ENCODE peak calls at places on chromosomes 2 and 18, in ten cellular contexts. Y, L, I, N, B, X, Q, G, U and S are unnamed samples.

GRCh38 chr2:41109744-41110143 is 657.9 kb upstream of the SLC8A1 start:
- DNase-seq in I (no peak), Y (no peak), U (no peak), N (no peak), L (no peak), Q (no peak), G (no peak), B (no peak), X (no peak), S (no peak)

GRCh38 chr2:6945087-6945813 is 28.0 kb downstream of the RNF144A start:
- DNase-seq in Q (peak), N (no peak), Y (no peak), B (no peak), I (no peak), X (no peak), G (no peak), U (no peak), L (no peak), S (no peak)

GRCh38 chr2:224086226-224086911 is 47.3 kb upstream of the SERPINE2 start:
- DNase-seq in X (no peak), G (no peak), B (peak), Q (peak), L (no peak), U (peak), Y (peak), I (peak), N (no peak), S (peak)

GRCh38 chr2:200239216-200239615 is 67.3 kb upstream of the SPATS2L start:
- DNase-seq in B (no peak), Q (no peak), G (no peak), N (peak), U (no peak), X (no peak), L (no peak), Y (no peak), I (no peak), S (no peak)

GRCh38 chr2:67516899-67517530 is 119.9 kb downstream of the ETAA1 start:
- DNase-seq in U (no peak), I (no peak), L (no peak), G (no peak), B (no peak), Y (no peak), N (no peak), X (no peak), Q (no peak), S (peak)

GRCh38 chr18:74623047-74623816 is 25.6 kb downstream of the ZNF407 start:
- DNase-seq in G (no peak), Q (peak), U (peak), B (peak), N (no peak), Y (no peak), I (no peak), X (no peak), L (no peak), S (no peak)

GRCh38 chr2:135890149-135890548 is 13.9 kb upstream of the MCM6 start:
- DNase-seq in N (no peak), X (no peak), I (no peak), U (no peak), G (no peak), L (no peak), Q (no peak), B (no peak), Y (no peak), S (no peak)

GRCh38 chr18:69257861-69258458 is 142.7 kb upstream of the DOK6 start:
- DNase-seq in L (no peak), Y (no peak), N (no peak), X (no peak), Q (peak), G (no peak), I (no peak), U (no peak), B (no peak), S (no peak)

GRCh38 chr18:57533399-57533884 is 53.1 kb downstream of the FECH start:
- DNase-seq in B (no peak), L (no peak), U (no peak), Y (no peak), N (peak), Q (no peak), X (no peak), G (no peak), I (no peak), S (no peak)

GRCh38 chr18:49582579-49582978 is 20.7 kb downstream of the LIPG start:
- DNase-seq in B (no peak), X (no peak), N (no peak), I (no peak), G (no peak), L (no peak), U (no peak), Q (no peak), Y (no peak), S (no peak)

GRCh38 chr18:79524181-79525078 is 128.7 kb downstream of the NFATC1 start:
- DNase-seq in Q (no peak), Y (no peak), N (no peak), X (no peak), U (no peak), I (no peak), G (peak), B (no peak), L (no peak), S (no peak)

GRCh38 chr2:43426305-43427031 is 169.4 kb downstream of the THADA start:
- DNase-seq in G (peak), L (peak), X (peak), U (peak), N (peak), B (peak), Q (peak), I (peak), Y (peak), S (peak)

GRCh38 chr2:85246348-85246747 is 81.4 kb downstream of the TGOLN2 start:
- DNase-seq in L (no peak), G (no peak), B (no peak), U (no peak), Q (no peak), Y (no peak), N (peak), I (no peak), X (no peak), S (no peak)
- H3K27ac ChIP-seq in L (no peak), G (no peak), B (no peak), U (no peak), Q (no peak), Y (no peak), N (no peak), I (no peak), X (no peak), S (no peak)

GRCh38 chr2:113234721-113235346 is 43.9 kb downstream of the PAX8 start:
- DNase-seq in Q (no peak), N (no peak), X (no peak), L (no peak), I (no peak), Y (no peak), G (no peak), U (no peak), B (no peak), S (no peak)
- H3K27ac ChIP-seq in Q (no peak), N (no peak), X (no peak), L (no peak), I (peak), Y (no peak), G (no peak), U (peak), B (peak), S (peak)

GRCh38 chr2:241738040-241738686 is 3.7 kb downstream of the D2HGDH start:
- DNase-seq in Q (no peak), X (no peak), N (no peak), I (no peak), Y (no peak), G (no peak), L (no peak), U (no peak), B (no peak), S (no peak)

GRCh38 chr2:241739651-241740050 is 5.2 kb downstream of the D2HGDH start:
- DNase-seq in G (no peak), U (no peak), I (no peak), N (no peak), Q (peak), Y (no peak), B (no peak), X (no peak), L (no peak), S (no peak)

GRCh38 chr2:241741016-241741415 is 6.6 kb downstream of the D2HGDH start:
- DNase-seq in G (no peak), U (peak), N (no peak), Y (no peak), L (no peak), B (no peak), I (no peak), X (no peak), Q (peak), S (peak)

GRCh38 chr2:241736111-241736510 is 1.7 kb downstream of the D2HGDH start:
- DNase-seq in Y (no peak), N (no peak), L (no peak), X (no peak), U (no peak), G (no peak), B (no peak), Q (no peak), I (no peak), S (no peak)

GRCh38 chr2:241739177-241739576 is 4.7 kb downstream of the D2HGDH start:
- DNase-seq in L (no peak), B (no peak), N (no peak), I (no peak), Y (no peak), G (no peak), U (no peak), Q (no peak), X (no peak), S (no peak)
- H3K27ac ChIP-seq in L (no peak), B (no peak), N (no peak), I (no peak), Y (no peak), G (no peak), U (no peak), Q (no peak), X (no peak), S (no peak)

DNA sequence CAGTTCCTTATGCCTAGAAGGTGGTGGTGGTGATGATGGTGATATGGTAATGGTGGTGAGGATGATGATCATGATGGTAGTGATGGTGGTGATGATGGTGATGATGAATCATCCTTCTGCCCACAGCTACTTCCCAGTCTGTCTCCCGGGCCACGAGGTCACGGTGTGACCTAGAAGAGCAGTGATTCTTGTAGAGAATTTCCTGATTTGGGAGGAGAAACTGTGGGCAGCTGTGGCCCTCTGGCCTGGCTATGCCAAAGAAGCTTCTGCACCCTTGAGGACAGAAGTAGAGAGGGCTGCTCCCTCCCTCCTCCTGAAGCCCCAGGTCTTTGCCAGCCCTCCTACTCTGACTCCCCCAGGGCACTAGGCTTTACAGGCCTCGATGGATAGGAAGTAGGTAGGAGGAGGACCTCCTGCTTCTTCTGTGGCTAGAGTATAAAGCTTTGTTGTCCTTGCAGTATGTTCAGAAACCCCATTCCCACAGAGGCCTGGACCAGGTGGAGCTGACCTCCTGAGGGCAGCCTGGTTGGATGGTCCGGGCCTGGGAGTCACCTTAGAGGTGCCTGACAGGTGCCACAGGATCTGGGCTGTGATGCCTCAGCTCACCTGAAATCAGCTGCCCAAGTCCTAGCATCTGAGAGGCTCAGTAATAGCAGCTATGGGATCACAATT is 57.9 kb upstream of the EPAS1 start:
- DNase-seq in B (no peak), I (no peak), Y (no peak), G (peak), L (no peak), U (no peak), N (no peak), X (no peak), Q (no peak), S (no peak)
- H3K27ac ChIP-seq in B (no peak), I (peak), Y (no peak), G (no peak), L (no peak), U (no peak), N (no peak), X (no peak), Q (no peak), S (no peak)

GRCh38 chr18:3041857-3042256 is 28.9 kb upstream of the LPIN2 start:
- DNase-seq in N (no peak), X (no peak), B (no peak), Y (no peak), U (no peak), L (no peak), G (no peak), I (no peak), Q (no peak), S (no peak)
- H3K27ac ChIP-seq in N (no peak), X (no peak), B (no peak), Y (no peak), U (peak), L (no peak), G (no peak), I (no peak), Q (no peak), S (no peak)

DNA sequence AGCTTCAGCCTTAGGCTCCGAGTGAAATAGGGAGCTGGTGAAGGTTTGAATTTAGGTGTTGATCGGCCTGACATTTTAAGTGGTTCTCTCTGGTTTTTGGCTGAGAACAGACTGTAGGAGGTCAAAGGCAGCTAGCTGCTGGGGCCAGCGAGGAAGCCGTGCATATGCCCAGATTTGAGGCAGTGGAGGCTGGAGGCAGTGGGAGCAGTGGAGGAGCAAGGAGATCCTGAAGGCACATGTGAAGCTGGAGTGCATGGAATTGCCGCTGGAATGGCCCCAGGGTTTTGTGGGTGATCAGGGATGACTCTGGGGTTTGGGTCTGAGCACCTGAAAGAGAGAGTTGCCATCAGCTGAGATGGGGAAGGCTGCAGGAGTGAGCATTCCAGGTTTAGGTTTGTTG is 25.1 kb downstream of the STEAP3 start:
- DNase-seq in L (no peak), X (no peak), U (no peak), N (no peak), I (no peak), Y (no peak), Q (no peak), G (no peak), B (no peak), S (no peak)
- H3K27ac ChIP-seq in L (no peak), X (no peak), U (no peak), N (no peak), I (no peak), Y (no peak), Q (no peak), G (no peak), B (no peak), S (no peak)